ENCODE peak calls at places on chromosomes 2 and 18, in six cellular contexts. U is activated CD4-positive, alpha-beta T cell treated with anti-CD3 and anti-CD28 coated beads, Interleukin-2, amount 50 U/mL, for 48 hours; F is GM23248; R is Kasumi-1; M is NCI-H1105; T is activated naive CD4-positive, alpha-beta T cell. B is an unnamed sample.

GRCh38 chr18:9743200-9744016 is 35.3 kb downstream of the RAB31 start:
- DNase-seq in U (no peak), F (peak), R (peak), M (no peak), T (no peak), B (no peak)

GRCh38 chr2:170525566-170525900 is 189.6 kb upstream of the SP5 start:
- DNase-seq in U (no peak), F (peak), R (no peak), M (no peak), T (no peak), B (no peak)

GRCh38 chr2:144550084-144550483 is 30.2 kb upstream of the ZEB2 start:
- DNase-seq in U (no peak), F (no peak), R (no peak), M (no peak), T (no peak), B (no peak)

GRCh38 chr18:63365909-63366269 is 1.1 kb downstream of the KDSR start:
- DNase-seq in U (peak), F (peak), R (peak), M (no peak), T (no peak), B (peak)

GRCh38 chr2:130374587-130375290 is 18.9 kb downstream of the PTPN18 start:
- DNase-seq in U (no peak), F (peak), R (no peak), M (no peak), T (no peak), B (peak)

GRCh38 chr18:63155169-63155852 is 164.3 kb downstream of the BCL2 start:
- DNase-seq in U (peak), F (no peak), R (peak), M (peak), T (peak), B (peak)

GRCh38 chr18:76401496-76401895 is 93.5 kb downstream of the ZNF516 start:
- DNase-seq in U (no peak), F (no peak), R (no peak), M (no peak), T (no peak), B (no peak)

GRCh38 chr2:156457523-156458228 is 21.5 kb downstream of the GPD2 start:
- DNase-seq in U (no peak), F (peak), R (no peak), M (no peak), T (no peak), B (no peak)

GRCh38 chr2:173354601-173355131 is at the start of gene CDCA7:
- DNase-seq in U (peak), F (peak), R (peak), M (peak), T (peak), B (peak)

GRCh38 chr2:120205901-120206581 is 17.2 kb downstream of the TMEM185B start:
- DNase-seq in U (peak), F (peak), R (no peak), M (no peak), T (no peak), B (peak)

GRCh38 chr2:64629329-64629781 is 24.4 kb downstream of the SERTAD2 start:
- DNase-seq in U (no peak), F (no peak), R (no peak), M (no peak), T (no peak), B (no peak)

GRCh38 chr2:238716585-238716984 is 131.3 kb upstream of the TWIST2 start:
- DNase-seq in U (no peak), F (no peak), R (no peak), M (no peak), T (no peak), B (no peak)

GRCh38 chr2:204533629-204534370 is 11.5 kb upstream of the PARD3B start:
- DNase-seq in U (no peak), F (peak), R (no peak), M (no peak), T (no peak), B (no peak)

GRCh38 chr2:206836722-206837121 is 71.3 kb downstream of the FASTKD2 start:
- DNase-seq in U (no peak), F (no peak), R (no peak), M (no peak), T (no peak), B (no peak)

GRCh38 chr2:168697668-168698121 is 104.7 kb upstream of the NOSTRIN start:
- DNase-seq in U (no peak), F (peak), R (no peak), M (no peak), T (no peak), B (no peak)

GRCh38 chr2:109311771-109312170 is 182.8 kb downstream of the SH3RF3 start:
- DNase-seq in U (no peak), F (peak), R (no peak), M (no peak), T (no peak), B (no peak)

GRCh38 chr2:96359310-96359709 is 23.7 kb downstream of the NCAPH start:
- DNase-seq in U (no peak), F (no peak), R (peak), M (no peak), T (peak), B (peak)